ENCODE peak calls at places on chromosomes 7 and 10, in ten cellular contexts. One of them, this sample, is unnamed.

GRCh38 chr7:22545539-22545938 is 45.6 kb upstream of the STEAP1B start:
- DNase-seq in glutamatergic neuron: no peak
- DNase-seq in activated CD4-positive, CD25-positive, alpha-beta regulatory T cell: no peak
- DNase-seq in cardiac septum: no peak
- DNase-seq in activated naive CD8-positive, alpha-beta T cell treated with anti-CD3 and anti-CD28 coated beads, Interleukin-2, amount 10 ng/mL, durations not matched to agents 7 days and 5 days: no peak
- DNase-seq in mesendoderm: no peak
- DNase-seq in NT2/D1: no peak
- DNase-seq in NCI-H1417: no peak
- DNase-seq in substantia nigra: no peak
- DNase-seq in NCI-H2029 treated with DMSO at 0.1 percent for 48 hours: no peak
- DNase-seq in this sample: no peak

GRCh38 chr7:70000747-70001348 is 402.6 kb downstream of the AUTS2 start:
- DNase-seq in substantia nigra: no peak
- DNase-seq in activated CD4-positive, CD25-positive, alpha-beta regulatory T cell: no peak
- DNase-seq in NT2/D1: no peak
- DNase-seq in NCI-H2029 treated with DMSO at 0.1 percent for 48 hours: no peak
- DNase-seq in activated naive CD8-positive, alpha-beta T cell treated with anti-CD3 and anti-CD28 coated beads, Interleukin-2, amount 10 ng/mL, durations not matched to agents 7 days and 5 days: no peak
- DNase-seq in NCI-H1417: no peak
- DNase-seq in cardiac septum: no peak
- DNase-seq in mesendoderm: no peak
- DNase-seq in glutamatergic neuron: no peak
- DNase-seq in this sample: no peak

GRCh38 chr10:74419491-74420466 is 268.8 kb downstream of the ADK start:
- DNase-seq in substantia nigra: no peak
- DNase-seq in activated CD4-positive, CD25-positive, alpha-beta regulatory T cell: no peak
- DNase-seq in mesendoderm: peak
- DNase-seq in NCI-H2029 treated with DMSO at 0.1 percent for 48 hours: peak
- DNase-seq in activated naive CD8-positive, alpha-beta T cell treated with anti-CD3 and anti-CD28 coated beads, Interleukin-2, amount 10 ng/mL, durations not matched to agents 7 days and 5 days: no peak
- DNase-seq in glutamatergic neuron: peak
- DNase-seq in NT2/D1: no peak
- DNase-seq in cardiac septum: no peak
- DNase-seq in NCI-H1417: peak
- DNase-seq in this sample: no peak

GRCh38 chr10:15486404-15486803 is 115.3 kb upstream of the FAM171A1 start:
- DNase-seq in activated CD4-positive, CD25-positive, alpha-beta regulatory T cell: no peak
- DNase-seq in mesendoderm: peak
- DNase-seq in NT2/D1: no peak
- DNase-seq in substantia nigra: no peak
- DNase-seq in NCI-H2029 treated with DMSO at 0.1 percent for 48 hours: no peak
- DNase-seq in cardiac septum: no peak
- DNase-seq in NCI-H1417: no peak
- DNase-seq in glutamatergic neuron: no peak
- DNase-seq in activated naive CD8-positive, alpha-beta T cell treated with anti-CD3 and anti-CD28 coated beads, Interleukin-2, amount 10 ng/mL, durations not matched to agents 7 days and 5 days: no peak
- DNase-seq in this sample: no peak

GRCh38 chr10:10869592-10869991 is 148.1 kb upstream of the CELF2 start:
- DNase-seq in substantia nigra: no peak
- DNase-seq in activated CD4-positive, CD25-positive, alpha-beta regulatory T cell: no peak
- DNase-seq in NT2/D1: no peak
- DNase-seq in NCI-H1417: no peak
- DNase-seq in activated naive CD8-positive, alpha-beta T cell treated with anti-CD3 and anti-CD28 coated beads, Interleukin-2, amount 10 ng/mL, durations not matched to agents 7 days and 5 days: no peak
- DNase-seq in NCI-H2029 treated with DMSO at 0.1 percent for 48 hours: no peak
- DNase-seq in glutamatergic neuron: no peak
- DNase-seq in cardiac septum: no peak
- DNase-seq in mesendoderm: peak
- DNase-seq in this sample: no peak

GRCh38 chr10:43212043-43212721 is 54.7 kb downstream of the RASGEF1A start:
- DNase-seq in activated naive CD8-positive, alpha-beta T cell treated with anti-CD3 and anti-CD28 coated beads, Interleukin-2, amount 10 ng/mL, durations not matched to agents 7 days and 5 days: peak
- DNase-seq in cardiac septum: no peak
- DNase-seq in NT2/D1: no peak
- DNase-seq in substantia nigra: no peak
- DNase-seq in glutamatergic neuron: peak
- DNase-seq in NCI-H2029 treated with DMSO at 0.1 percent for 48 hours: no peak
- DNase-seq in activated CD4-positive, CD25-positive, alpha-beta regulatory T cell: no peak
- DNase-seq in NCI-H1417: no peak
- DNase-seq in mesendoderm: no peak
- DNase-seq in this sample: no peak

GRCh38 chr10:4568086-4568485 is 257.9 kb upstream of the AKR1E2 start:
- DNase-seq in mesendoderm: no peak
- DNase-seq in NCI-H2029 treated with DMSO at 0.1 percent for 48 hours: no peak
- DNase-seq in glutamatergic neuron: no peak
- DNase-seq in activated naive CD8-positive, alpha-beta T cell treated with anti-CD3 and anti-CD28 coated beads, Interleukin-2, amount 10 ng/mL, durations not matched to agents 7 days and 5 days: no peak
- DNase-seq in cardiac septum: no peak
- DNase-seq in NCI-H1417: no peak
- DNase-seq in substantia nigra: no peak
- DNase-seq in NT2/D1: no peak
- DNase-seq in activated CD4-positive, CD25-positive, alpha-beta regulatory T cell: no peak
- DNase-seq in this sample: no peak

GRCh38 chr7:99679032-99679399 is 780 bp downstream of the CYP3A5 start:
- DNase-seq in NT2/D1: no peak
- DNase-seq in substantia nigra: no peak
- DNase-seq in glutamatergic neuron: no peak
- DNase-seq in cardiac septum: no peak
- DNase-seq in NCI-H1417: no peak
- DNase-seq in activated CD4-positive, CD25-positive, alpha-beta regulatory T cell: no peak
- DNase-seq in activated naive CD8-positive, alpha-beta T cell treated with anti-CD3 and anti-CD28 coated beads, Interleukin-2, amount 10 ng/mL, durations not matched to agents 7 days and 5 days: no peak
- DNase-seq in NCI-H2029 treated with DMSO at 0.1 percent for 48 hours: no peak
- DNase-seq in mesendoderm: peak
- DNase-seq in this sample: no peak

GRCh38 chr10:122264931-122265330 is 6.2 kb upstream of the BTBD16 start:
- DNase-seq in cardiac septum: no peak
- DNase-seq in activated CD4-positive, CD25-positive, alpha-beta regulatory T cell: no peak
- DNase-seq in substantia nigra: no peak
- DNase-seq in mesendoderm: no peak
- DNase-seq in NT2/D1: no peak
- DNase-seq in NCI-H1417: no peak
- DNase-seq in NCI-H2029 treated with DMSO at 0.1 percent for 48 hours: no peak
- DNase-seq in glutamatergic neuron: no peak
- DNase-seq in activated naive CD8-positive, alpha-beta T cell treated with anti-CD3 and anti-CD28 coated beads, Interleukin-2, amount 10 ng/mL, durations not matched to agents 7 days and 5 days: no peak
- DNase-seq in this sample: no peak

GRCh38 chr7:149355390-149356048 is 93.5 kb downstream of the ZNF783 start:
- DNase-seq in substantia nigra: no peak
- DNase-seq in NCI-H1417: no peak
- DNase-seq in NT2/D1: peak
- DNase-seq in glutamatergic neuron: no peak
- DNase-seq in cardiac septum: no peak
- DNase-seq in activated CD4-positive, CD25-positive, alpha-beta regulatory T cell: no peak
- DNase-seq in mesendoderm: peak
- DNase-seq in activated naive CD8-positive, alpha-beta T cell treated with anti-CD3 and anti-CD28 coated beads, Interleukin-2, amount 10 ng/mL, durations not matched to agents 7 days and 5 days: no peak
- DNase-seq in NCI-H2029 treated with DMSO at 0.1 percent for 48 hours: no peak
- DNase-seq in this sample: no peak

GRCh38 chr7:150737265-150738055 is at the start of gene GIMAP5:
- DNase-seq in glutamatergic neuron: no peak
- DNase-seq in activated naive CD8-positive, alpha-beta T cell treated with anti-CD3 and anti-CD28 coated beads, Interleukin-2, amount 10 ng/mL, durations not matched to agents 7 days and 5 days: peak
- DNase-seq in mesendoderm: no peak
- DNase-seq in NCI-H1417: no peak
- DNase-seq in NT2/D1: no peak
- DNase-seq in substantia nigra: no peak
- DNase-seq in cardiac septum: no peak
- DNase-seq in activated CD4-positive, CD25-positive, alpha-beta regulatory T cell: peak
- DNase-seq in NCI-H2029 treated with DMSO at 0.1 percent for 48 hours: no peak
- DNase-seq in this sample: peak

GRCh38 chr10:19788075-19788686 is 28.1 kb upstream of the PLXDC2 start:
- DNase-seq in mesendoderm: peak
- DNase-seq in substantia nigra: no peak
- DNase-seq in NCI-H1417: no peak
- DNase-seq in activated naive CD8-positive, alpha-beta T cell treated with anti-CD3 and anti-CD28 coated beads, Interleukin-2, amount 10 ng/mL, durations not matched to agents 7 days and 5 days: no peak
- DNase-seq in activated CD4-positive, CD25-positive, alpha-beta regulatory T cell: no peak
- DNase-seq in glutamatergic neuron: peak
- DNase-seq in cardiac septum: no peak
- DNase-seq in NCI-H2029 treated with DMSO at 0.1 percent for 48 hours: no peak
- DNase-seq in NT2/D1: peak
- DNase-seq in this sample: no peak

GRCh38 chr7:150448789-150449147 is 1.7 kb upstream of the GIMAP8 start:
- DNase-seq in mesendoderm: peak
- DNase-seq in NCI-H2029 treated with DMSO at 0.1 percent for 48 hours: peak
- DNase-seq in NCI-H1417: peak
- DNase-seq in glutamatergic neuron: peak
- DNase-seq in cardiac septum: peak
- DNase-seq in activated naive CD8-positive, alpha-beta T cell treated with anti-CD3 and anti-CD28 coated beads, Interleukin-2, amount 10 ng/mL, durations not matched to agents 7 days and 5 days: peak
- DNase-seq in NT2/D1: peak
- DNase-seq in activated CD4-positive, CD25-positive, alpha-beta regulatory T cell: peak
- DNase-seq in substantia nigra: peak
- DNase-seq in this sample: peak

GRCh38 chr7:108431099-108431498 is 25.1 kb downstream of the NRCAM start:
- DNase-seq in NCI-H1417: no peak
- DNase-seq in glutamatergic neuron: no peak
- DNase-seq in cardiac septum: no peak
- DNase-seq in NCI-H2029 treated with DMSO at 0.1 percent for 48 hours: no peak
- DNase-seq in activated CD4-positive, CD25-positive, alpha-beta regulatory T cell: no peak
- DNase-seq in substantia nigra: no peak
- DNase-seq in NT2/D1: no peak
- DNase-seq in mesendoderm: no peak
- DNase-seq in activated naive CD8-positive, alpha-beta T cell treated with anti-CD3 and anti-CD28 coated beads, Interleukin-2, amount 10 ng/mL, durations not matched to agents 7 days and 5 days: no peak
- DNase-seq in this sample: no peak

GRCh38 chr10:23373156-23373555 is 28.6 kb upstream of the C10orf67 start:
- DNase-seq in glutamatergic neuron: no peak
- DNase-seq in mesendoderm: no peak
- DNase-seq in NCI-H1417: no peak
- DNase-seq in substantia nigra: no peak
- DNase-seq in NT2/D1: no peak
- DNase-seq in NCI-H2029 treated with DMSO at 0.1 percent for 48 hours: no peak
- DNase-seq in cardiac septum: no peak
- DNase-seq in activated CD4-positive, CD25-positive, alpha-beta regulatory T cell: no peak
- DNase-seq in activated naive CD8-positive, alpha-beta T cell treated with anti-CD3 and anti-CD28 coated beads, Interleukin-2, amount 10 ng/mL, durations not matched to agents 7 days and 5 days: no peak
- DNase-seq in this sample: no peak

GRCh38 chr7:92460510-92460909 is 13.2 kb downstream of the GATAD1 start:
- DNase-seq in activated naive CD8-positive, alpha-beta T cell treated with anti-CD3 and anti-CD28 coated beads, Interleukin-2, amount 10 ng/mL, durations not matched to agents 7 days and 5 days: no peak
- DNase-seq in activated CD4-positive, CD25-positive, alpha-beta regulatory T cell: no peak
- DNase-seq in NCI-H2029 treated with DMSO at 0.1 percent for 48 hours: no peak
- DNase-seq in glutamatergic neuron: no peak
- DNase-seq in substantia nigra: no peak
- DNase-seq in cardiac septum: no peak
- DNase-seq in NT2/D1: no peak
- DNase-seq in NCI-H1417: no peak
- DNase-seq in mesendoderm: no peak
- DNase-seq in this sample: no peak

GRCh38 chr7:135197343-135197742 is 14.0 kb downstream of the WDR91 start:
- DNase-seq in glutamatergic neuron: no peak
- DNase-seq in NCI-H1417: no peak
- DNase-seq in activated CD4-positive, CD25-positive, alpha-beta regulatory T cell: no peak
- DNase-seq in substantia nigra: no peak
- DNase-seq in mesendoderm: no peak
- DNase-seq in NT2/D1: no peak
- DNase-seq in activated naive CD8-positive, alpha-beta T cell treated with anti-CD3 and anti-CD28 coated beads, Interleukin-2, amount 10 ng/mL, durations not matched to agents 7 days and 5 days: no peak
- DNase-seq in cardiac septum: no peak
- DNase-seq in NCI-H2029 treated with DMSO at 0.1 percent for 48 hours: no peak
- DNase-seq in this sample: peak

GRCh38 chr10:459743-460142 is 229.7 kb downstream of the DIP2C start:
- DNase-seq in activated naive CD8-positive, alpha-beta T cell treated with anti-CD3 and anti-CD28 coated beads, Interleukin-2, amount 10 ng/mL, durations not matched to agents 7 days and 5 days: no peak
- DNase-seq in cardiac septum: no peak
- DNase-seq in NT2/D1: no peak
- DNase-seq in activated CD4-positive, CD25-positive, alpha-beta regulatory T cell: no peak
- DNase-seq in NCI-H2029 treated with DMSO at 0.1 percent for 48 hours: no peak
- DNase-seq in mesendoderm: no peak
- DNase-seq in glutamatergic neuron: no peak
- DNase-seq in NCI-H1417: no peak
- DNase-seq in substantia nigra: no peak
- DNase-seq in this sample: no peak

GRCh38 chr10:123808873-123809272 is 82.7 kb downstream of the CPXM2 start:
- DNase-seq in activated naive CD8-positive, alpha-beta T cell treated with anti-CD3 and anti-CD28 coated beads, Interleukin-2, amount 10 ng/mL, durations not matched to agents 7 days and 5 days: no peak
- DNase-seq in NT2/D1: no peak
- DNase-seq in substantia nigra: no peak
- DNase-seq in cardiac septum: no peak
- DNase-seq in mesendoderm: peak
- DNase-seq in NCI-H2029 treated with DMSO at 0.1 percent for 48 hours: no peak
- DNase-seq in glutamatergic neuron: no peak
- DNase-seq in NCI-H1417: no peak
- DNase-seq in activated CD4-positive, CD25-positive, alpha-beta regulatory T cell: no peak
- DNase-seq in this sample: peak

GRCh38 chr7:18552311-18552916 is 56.9 kb downstream of the HDAC9 start:
- DNase-seq in activated naive CD8-positive, alpha-beta T cell treated with anti-CD3 and anti-CD28 coated beads, Interleukin-2, amount 10 ng/mL, durations not matched to agents 7 days and 5 days: no peak
- DNase-seq in glutamatergic neuron: no peak
- DNase-seq in activated CD4-positive, CD25-positive, alpha-beta regulatory T cell: no peak
- DNase-seq in cardiac septum: no peak
- DNase-seq in substantia nigra: no peak
- DNase-seq in NT2/D1: no peak
- DNase-seq in NCI-H2029 treated with DMSO at 0.1 percent for 48 hours: no peak
- DNase-seq in mesendoderm: no peak
- DNase-seq in NCI-H1417: no peak
- DNase-seq in this sample: no peak

GRCh38 chr10:119149723-119150122 is 15.8 kb downstream of the SFXN4 start:
- DNase-seq in activated CD4-positive, CD25-positive, alpha-beta regulatory T cell: no peak
- DNase-seq in mesendoderm: peak
- DNase-seq in activated naive CD8-positive, alpha-beta T cell treated with anti-CD3 and anti-CD28 coated beads, Interleukin-2, amount 10 ng/mL, durations not matched to agents 7 days and 5 days: no peak
- DNase-seq in NCI-H1417: no peak
- DNase-seq in glutamatergic neuron: no peak
- DNase-seq in NT2/D1: no peak
- DNase-seq in NCI-H2029 treated with DMSO at 0.1 percent for 48 hours: no peak
- DNase-seq in substantia nigra: no peak
- DNase-seq in cardiac septum: no peak
- DNase-seq in this sample: no peak

GRCh38 chr10:5971886-5972285 is 5.5 kb downstream of the IL15RA start:
- DNase-seq in glutamatergic neuron: no peak
- DNase-seq in cardiac septum: no peak
- DNase-seq in activated naive CD8-positive, alpha-beta T cell treated with anti-CD3 and anti-CD28 coated beads, Interleukin-2, amount 10 ng/mL, durations not matched to agents 7 days and 5 days: no peak
- DNase-seq in activated CD4-positive, CD25-positive, alpha-beta regulatory T cell: no peak
- DNase-seq in substantia nigra: no peak
- DNase-seq in NCI-H2029 treated with DMSO at 0.1 percent for 48 hours: no peak
- DNase-seq in NCI-H1417: no peak
- DNase-seq in NT2/D1: no peak
- DNase-seq in mesendoderm: no peak
- DNase-seq in this sample: no peak

GRCh38 chr10:85280014-85280413 is 951.6 kb downstream of the CCSER2 start:
- DNase-seq in activated CD4-positive, CD25-positive, alpha-beta regulatory T cell: no peak
- DNase-seq in cardiac septum: no peak
- DNase-seq in NCI-H1417: peak
- DNase-seq in substantia nigra: no peak
- DNase-seq in glutamatergic neuron: no peak
- DNase-seq in NCI-H2029 treated with DMSO at 0.1 percent for 48 hours: peak
- DNase-seq in NT2/D1: peak
- DNase-seq in mesendoderm: peak
- DNase-seq in activated naive CD8-positive, alpha-beta T cell treated with anti-CD3 and anti-CD28 coated beads, Interleukin-2, amount 10 ng/mL, durations not matched to agents 7 days and 5 days: no peak
- DNase-seq in this sample: no peak

GRCh38 chr10:88342733-88343310 is 240.3 kb downstream of the RNLS start:
- DNase-seq in NT2/D1: no peak
- DNase-seq in mesendoderm: no peak
- DNase-seq in NCI-H1417: no peak
- DNase-seq in activated naive CD8-positive, alpha-beta T cell treated with anti-CD3 and anti-CD28 coated beads, Interleukin-2, amount 10 ng/mL, durations not matched to agents 7 days and 5 days: no peak
- DNase-seq in substantia nigra: no peak
- DNase-seq in NCI-H2029 treated with DMSO at 0.1 percent for 48 hours: no peak
- DNase-seq in glutamatergic neuron: no peak
- DNase-seq in activated CD4-positive, CD25-positive, alpha-beta regulatory T cell: no peak
- DNase-seq in cardiac septum: no peak
- DNase-seq in this sample: no peak

GRCh38 chr10:18879284-18879683 is 169.3 kb upstream of the MALRD1 start:
- DNase-seq in activated CD4-positive, CD25-positive, alpha-beta regulatory T cell: no peak
- DNase-seq in glutamatergic neuron: no peak
- DNase-seq in NCI-H2029 treated with DMSO at 0.1 percent for 48 hours: no peak
- DNase-seq in mesendoderm: no peak
- DNase-seq in NCI-H1417: no peak
- DNase-seq in substantia nigra: no peak
- DNase-seq in cardiac septum: no peak
- DNase-seq in activated naive CD8-positive, alpha-beta T cell treated with anti-CD3 and anti-CD28 coated beads, Interleukin-2, amount 10 ng/mL, durations not matched to agents 7 days and 5 days: no peak
- DNase-seq in NT2/D1: no peak
- DNase-seq in this sample: no peak

GRCh38 chr10:99709480-99710229 is 22.3 kb downstream of the COX15 start:
- DNase-seq in activated CD4-positive, CD25-positive, alpha-beta regulatory T cell: no peak
- DNase-seq in activated naive CD8-positive, alpha-beta T cell treated with anti-CD3 and anti-CD28 coated beads, Interleukin-2, amount 10 ng/mL, durations not matched to agents 7 days and 5 days: no peak
- DNase-seq in cardiac septum: no peak
- DNase-seq in NCI-H1417: peak
- DNase-seq in NT2/D1: no peak
- DNase-seq in glutamatergic neuron: no peak
- DNase-seq in mesendoderm: peak
- DNase-seq in substantia nigra: no peak
- DNase-seq in NCI-H2029 treated with DMSO at 0.1 percent for 48 hours: no peak
- DNase-seq in this sample: no peak

GRCh38 chr7:20350996-20351692 is 20.4 kb downstream of the ITGB8 start:
- DNase-seq in substantia nigra: no peak
- DNase-seq in activated CD4-positive, CD25-positive, alpha-beta regulatory T cell: no peak
- DNase-seq in mesendoderm: no peak
- DNase-seq in NCI-H1417: no peak
- DNase-seq in NCI-H2029 treated with DMSO at 0.1 percent for 48 hours: no peak
- DNase-seq in cardiac septum: no peak
- DNase-seq in activated naive CD8-positive, alpha-beta T cell treated with anti-CD3 and anti-CD28 coated beads, Interleukin-2, amount 10 ng/mL, durations not matched to agents 7 days and 5 days: no peak
- DNase-seq in NT2/D1: no peak
- DNase-seq in glutamatergic neuron: no peak
- DNase-seq in this sample: no peak

GRCh38 chr7:158022601-158023000 is 565.0 kb downstream of the PTPRN2 start:
- DNase-seq in NCI-H1417: no peak
- DNase-seq in cardiac septum: peak
- DNase-seq in mesendoderm: no peak
- DNase-seq in activated CD4-positive, CD25-positive, alpha-beta regulatory T cell: no peak
- DNase-seq in glutamatergic neuron: no peak
- DNase-seq in NT2/D1: no peak
- DNase-seq in activated naive CD8-positive, alpha-beta T cell treated with anti-CD3 and anti-CD28 coated beads, Interleukin-2, amount 10 ng/mL, durations not matched to agents 7 days and 5 days: no peak
- DNase-seq in substantia nigra: no peak
- DNase-seq in NCI-H2029 treated with DMSO at 0.1 percent for 48 hours: no peak
- DNase-seq in this sample: no peak